ENCODE peak calls at places on chromosome 14, in five cellular contexts. S is iPS DF 6.9, A is astrocyte, Y is stomach, W is brain microvascular endothelial cell. V is an unnamed sample.

GRCh38 chr14:92546347-92547053 is 32.9 kb downstream of the RIN3 start:
- DNase-seq in A (peak; percentile 59), S (no peak), W (peak; percentile 16), Y (no peak), V (no peak)

GRCh38 chr14:30195946-30196345 is 268.3 kb upstream of the PRKD1 start:
- DNase-seq in W (no peak), A (peak; percentile 90), Y (no peak), S (no peak), V (no peak)

GRCh38 chr14:93023039-93023438 is 92.7 kb downstream of the ITPK1 start:
- DNase-seq in S (no peak), W (peak; percentile 36), Y (no peak), A (no peak), V (peak; percentile 74)

GRCh38 chr14:29390046-29390841 is 537.4 kb downstream of the PRKD1 start:
- DNase-seq in Y (no peak), S (no peak), W (no peak), A (no peak), V (no peak)

GRCh38 chr14:39576258-39576657 is 144.0 kb upstream of the FBXO33 start:
- DNase-seq in A (no peak), S (no peak), W (no peak), Y (no peak), V (no peak)

GRCh38 chr14:71932229-71932951 is at the start of gene RGS6:
- DNase-seq in A (peak; percentile 4), S (peak; percentile 55), W (no peak), Y (peak; percentile 28), V (no peak)

GRCh38 chr14:92603309-92604257 is 90.0 kb downstream of the RIN3 start:
- DNase-seq in Y (no peak), W (peak; percentile 64), S (no peak), A (peak; percentile 92), V (peak; percentile 62)

GRCh38 chr14:92624764-92625163 is 111.2 kb downstream of the RIN3 start:
- DNase-seq in A (no peak), Y (no peak), S (no peak), W (peak; percentile 52), V (no peak)

GRCh38 chr14:24952851-24953666 is 96.9 kb downstream of the STXBP6 start:
- DNase-seq in Y (no peak), W (no peak), S (peak; percentile 33), A (no peak), V (no peak)

GRCh38 chr14:39668449-39668848 is 236.2 kb upstream of the FBXO33 start:
- DNase-seq in S (no peak), W (no peak), Y (no peak), A (no peak), V (no peak)

GRCh38 chr14:81450100-81450531 is 50.0 kb upstream of the STON2 start:
- DNase-seq in W (no peak), A (peak; percentile 32), S (no peak), Y (no peak), V (no peak)

GRCh38 chr14:105062048-105062433 is 3.2 kb downstream of the GPR132 start:
- DNase-seq in W (no peak), A (no peak), Y (no peak), S (no peak), V (no peak)

GRCh38 chr14:60722163-60722835 is 1.9 kb downstream of the SIX4 start:
- DNase-seq in A (peak; percentile 68), W (peak; percentile 48), Y (peak; percentile 40), S (no peak), V (peak; percentile 8)

GRCh38 chr14:70907172-70907995 is at the start of gene PCNX1:
- DNase-seq in A (peak; percentile 70), Y (peak; percentile 88), W (peak; percentile 77), S (peak; percentile 45), V (peak; percentile 91)

GRCh38 chr14:54399560-54399959 is 2.8 kb downstream of the CDKN3 start:
- DNase-seq in A (no peak), Y (no peak), S (no peak), W (no peak), V (no peak)

GRCh38 chr14:34018564-34019244 is 67.8 kb upstream of the EGLN3 start:
- DNase-seq in A (no peak), S (no peak), Y (no peak), W (no peak), V (no peak)

GRCh38 chr14:65277027-65277426 is 135.5 kb upstream of the FUT8 start:
- DNase-seq in Y (no peak), A (peak; percentile 27), W (no peak), S (no peak), V (no peak)

GRCh38 chr14:38839743-38840375 is 263.2 kb downstream of the SEC23A start:
- DNase-seq in S (no peak), A (peak; percentile 3), W (peak; percentile 15), Y (no peak), V (no peak)

GRCh38 chr14:50741571-50741970 is 73.5 kb upstream of the SAV1 start:
- DNase-seq in W (peak; percentile 22), A (peak; percentile 44), S (no peak), Y (no peak), V (no peak)

GRCh38 chr14:29805415-29806123 is 122.1 kb downstream of the PRKD1 start:
- DNase-seq in Y (peak; percentile 73), W (peak; percentile 56), S (no peak), A (peak; percentile 98), V (peak; percentile 74)

GRCh38 chr14:91350813-91351507 is 66.7 kb downstream of the CCDC88C start:
- DNase-seq in W (peak; percentile 18), Y (no peak), A (no peak), S (no peak), V (no peak)

GRCh38 chr14:97218713-97219355 is 421.7 kb downstream of the VRK1 start:
- DNase-seq in W (no peak), S (no peak), A (peak; percentile 0), Y (no peak), V (peak; percentile 4)

GRCh38 chr14:25430808-25431207 is 380.9 kb upstream of the STXBP6 start:
- DNase-seq in Y (no peak), A (no peak), W (no peak), S (no peak), V (no peak)

GRCh38 chr14:106665814-106666213 is 1139.4 kb downstream of the TMEM121 start:
- DNase-seq in Y (no peak), A (no peak), W (no peak), S (no peak), V (no peak)

GRCh38 chr14:38502241-38502640 is 246.3 kb upstream of the CLEC14A start:
- DNase-seq in S (no peak), Y (no peak), A (no peak), W (no peak), V (no peak)

GRCh38 chr14:67785270-67786109 is 30.9 kb downstream of the ZFYVE26 start:
- DNase-seq in S (no peak), A (no peak), W (no peak), Y (no peak), V (no peak)

GRCh38 chr14:67784244-67784823 is 32.1 kb downstream of the ZFYVE26 start:
- DNase-seq in S (no peak), A (no peak), W (no peak), Y (no peak), V (no peak)

GRCh38 chr14:67782090-67782489 is 34.3 kb downstream of the ZFYVE26 start:
- DNase-seq in S (no peak), W (no peak), A (no peak), Y (no peak), V (no peak)

GRCh38 chr14:67787673-67788072 is 28.7 kb downstream of the ZFYVE26 start:
- DNase-seq in W (no peak), S (no peak), Y (no peak), A (no peak), V (no peak)
- H3K36me3 ChIP-seq in W (peaks cover 62% of the 10 kb centered on the region), S (peaks cover 34% of the 10 kb centered on the region), Y (peaks cover 100% of the 10 kb centered on the region), A (peaks cover 55% of the 10 kb centered on the region), V (no peaks in the 10 kb centered on the region)

GRCh38 chr14:21075719-21076437 is 5.8 kb downstream of the ARHGEF40 start:
- DNase-seq in A (no peak), S (no peak), W (no peak), Y (no peak), V (no peak)

GRCh38 chr14:21077672-21078071 is 7.6 kb downstream of the ARHGEF40 start:
- DNase-seq in W (no peak), S (no peak), A (no peak), Y (no peak), V (no peak)

GRCh38 chr14:21081521-21082184 is 11.5 kb downstream of the ARHGEF40 start:
- DNase-seq in W (no peak), A (no peak), Y (no peak), S (no peak), V (no peak)

GRCh38 chr14:21078287-21078686 is 8.2 kb downstream of the ARHGEF40 start:
- DNase-seq in Y (no peak), S (no peak), W (no peak), A (no peak), V (no peak)

DNA sequence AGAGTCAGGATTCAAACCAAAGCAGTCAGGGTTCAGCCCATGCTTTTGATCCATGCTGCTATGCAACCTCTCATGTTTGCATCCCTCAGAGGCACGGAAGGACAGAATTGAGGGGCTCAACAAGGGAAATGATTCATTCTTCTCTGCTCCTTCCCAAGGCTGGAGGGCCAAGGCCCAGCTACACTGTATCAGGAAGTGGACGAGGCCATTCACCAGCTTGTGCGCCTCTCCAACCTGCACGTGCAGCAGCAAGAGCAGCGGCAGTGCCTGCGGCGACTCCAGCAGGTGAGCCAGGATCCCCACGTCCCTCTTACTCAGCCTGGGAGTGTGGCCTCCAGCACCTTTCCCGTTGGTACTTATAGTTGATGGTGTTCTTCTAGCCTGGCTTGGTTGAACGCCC is 8.6 kb downstream of the ARHGEF40 start:
- DNase-seq in A (no peak), Y (no peak), S (no peak), W (no peak), V (peak; percentile 46)
- H3K36me3 ChIP-seq in A (peaks cover 62% of the 10 kb centered on the region), Y (peaks cover 100% of the 10 kb centered on the region), S (peaks cover 46% of the 10 kb centered on the region), W (peaks cover 93% of the 10 kb centered on the region), V (no peaks in the 10 kb centered on the region)

GRCh38 chr14:53192023-53192422 is 38.9 kb upstream of the DDHD1 start:
- DNase-seq in S (no peak), W (no peak), Y (no peak), A (peak; percentile 4), V (no peak)

GRCh38 chr14:53193193-53193592 is 40.1 kb upstream of the DDHD1 start:
- DNase-seq in Y (no peak), W (peak; percentile 47), A (peak; percentile 72), S (no peak), V (no peak)

GRCh38 chr14:53190938-53191337 is 37.8 kb upstream of the DDHD1 start:
- DNase-seq in Y (no peak), W (no peak), S (no peak), A (peak; percentile 34), V (no peak)

GRCh38 chr14:53195949-53196348 is 42.8 kb upstream of the DDHD1 start:
- DNase-seq in A (no peak), S (no peak), W (no peak), Y (no peak), V (no peak)
- H3K36me3 ChIP-seq in A (no peaks in the 10 kb centered on the region), S (no peaks in the 10 kb centered on the region), W (no peaks in the 10 kb centered on the region), Y (no peaks in the 10 kb centered on the region), V (no peaks in the 10 kb centered on the region)

DNA sequence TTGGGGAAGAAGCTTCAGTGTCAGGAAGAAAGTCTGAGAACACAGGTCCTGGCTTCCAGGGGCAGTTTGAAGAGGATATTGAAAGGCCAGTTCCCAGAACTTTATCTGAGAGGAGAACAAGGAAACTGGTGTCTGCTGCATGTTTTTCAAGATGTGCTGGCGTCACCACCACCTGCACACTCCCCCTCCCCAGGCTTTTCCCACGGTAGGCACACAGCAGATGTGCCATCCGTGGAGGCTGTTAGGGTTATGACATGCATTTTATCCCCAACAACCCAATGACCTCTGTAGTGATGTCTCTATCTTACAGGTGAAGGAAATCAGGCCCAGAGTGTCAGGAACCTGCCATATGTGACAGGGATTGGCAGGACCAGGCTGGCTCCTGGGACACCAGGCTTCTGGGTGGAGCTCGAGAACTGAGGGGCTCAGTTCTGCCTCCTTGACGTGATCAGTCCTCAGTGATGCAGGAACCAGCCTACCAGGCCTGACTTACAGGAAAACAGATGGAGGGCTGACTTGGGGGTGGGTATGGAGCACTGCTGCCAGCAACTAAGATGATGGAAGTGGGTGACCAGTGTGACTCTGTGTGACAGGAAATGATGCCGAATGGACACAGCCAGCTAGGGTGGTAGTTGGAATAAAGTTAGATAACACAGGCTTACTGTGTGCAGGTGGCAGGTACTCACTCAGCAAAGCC is 16.8 kb downstream of the SLC25A47 start:
- DNase-seq in S (no peak), W (no peak), A (no peak), Y (no peak), V (peak; percentile 9)
- H3K36me3 ChIP-seq in S (peaks cover 27% of the 10 kb centered on the region), W (peaks cover 59% of the 10 kb centered on the region), A (peaks cover 14% of the 10 kb centered on the region), Y (peaks cover 92% of the 10 kb centered on the region), V (peaks cover 27% of the 10 kb centered on the region)